ENCODE peak calls at places on chromosomes 16 and 17, in ten cellular contexts. R is effector memory CD4-positive, alpha-beta T cell; I is lower lobe of right lung; Z is breast epithelium; P is stomach; W is heart right ventricle; A is lung; H is A549; X is CD4-positive, alpha-beta T cell; F is H9. O is an unnamed sample.

GRCh38 chr17:32625971-32626370 is 139.2 kb downstream of the CDK5R1 start:
- DNase-seq in R (no peak), I (no peak), Z (no peak), P (peak; percentile 28), W (no peak), A (no peak), H (no peak), X (no peak), F (no peak), O (no peak)

GRCh38 chr17:40517981-40518380 is 16.6 kb upstream of the TNS4 start:
- DNase-seq in R (no peak), I (no peak), Z (no peak), P (no peak), W (no peak), A (no peak), H (peak; percentile 30), X (no peak), F (no peak), O (no peak)

GRCh38 chr17:31517524-31517923 is 126.0 kb downstream of the RAB11FIP4 start:
- DNase-seq in R (no peak), I (no peak), Z (no peak), P (no peak), W (no peak), A (no peak), H (peak; percentile 34), X (no peak), F (peak; percentile 82), O (no peak)

GRCh38 chr16:46891910-46892309 is 7.7 kb downstream of the GPT2 start:
- DNase-seq in R (no peak), I (no peak), Z (no peak), P (no peak), W (no peak), A (no peak), H (no peak), X (no peak), F (no peak), O (no peak)

GRCh38 chr17:19752216-19753048 is 4.3 kb upstream of the ALDH3A1 start:
- DNase-seq in R (no peak), I (no peak), Z (no peak), P (no peak), W (no peak), A (no peak), H (peak; percentile 88), X (no peak), F (no peak), O (no peak)

GRCh38 chr16:57617604-57618111 is 10.8 kb upstream of the ADGRG1 start:
- DNase-seq in R (no peak), I (no peak), Z (no peak), P (peak; percentile 20), W (no peak), A (no peak), H (no peak), X (no peak), F (peak; percentile 15), O (no peak)

GRCh38 chr17:12229315-12229714 is 208.6 kb downstream of the MAP2K4 start:
- DNase-seq in R (no peak), I (no peak), Z (no peak), P (no peak), W (no peak), A (no peak), H (no peak), X (no peak), F (no peak), O (no peak)

GRCh38 chr17:58324409-58325288 is 3.9 kb downstream of the TSPOAP1 start:
- DNase-seq in R (no peak), I (peak; percentile 72), Z (peak; percentile 71), P (peak; percentile 69), W (no peak), A (no peak), H (no peak), X (no peak), F (no peak), O (no peak)

GRCh38 chr16:62870554-62870953 is 834.3 kb upstream of the CDH8 start:
- DNase-seq in R (no peak), I (no peak), Z (no peak), P (no peak), W (no peak), A (no peak), H (no peak), X (no peak), F (no peak), O (no peak)

GRCh38 chr17:78915872-78916632 is 9.1 kb downstream of the TIMP2 start:
- DNase-seq in R (no peak), I (peak; percentile 70), Z (no peak), P (peak; percentile 42), W (peak; percentile 58), A (peak; percentile 61), H (peak; percentile 74), X (no peak), F (no peak), O (peak; percentile 35)

GRCh38 chr17:50079334-50080095 is 15.6 kb upstream of the PDK2 start:
- DNase-seq in R (no peak), I (peak; percentile 65), Z (no peak), P (peak; percentile 71), W (no peak), A (no peak), H (peak; percentile 87), X (no peak), F (peak; percentile 86), O (no peak)

GRCh38 chr17:48561894-48562810 is 16.0 kb downstream of the HOXB4 start:
- DNase-seq in R (no peak), I (no peak), Z (no peak), P (no peak), W (no peak), A (no peak), H (no peak), X (no peak), F (no peak), O (no peak)

GRCh38 chr16:63361032-63361624 is 1324.9 kb upstream of the CDH8 start:
- DNase-seq in R (no peak), I (no peak), Z (no peak), P (no peak), W (no peak), A (no peak), H (peak; percentile 64), X (no peak), F (no peak), O (no peak)

GRCh38 chr16:17275076-17275732 is 195.6 kb downstream of the XYLT1 start:
- DNase-seq in R (no peak), I (no peak), Z (no peak), P (peak; percentile 68), W (no peak), A (no peak), H (peak; percentile 51), X (no peak), F (no peak), O (no peak)
- H3K27ac ChIP-seq in R (no peak overlapping the region), I (no peak overlapping the region), Z (peak overlapping the region; percentile 70), P (peak overlapping the region; percentile 86), W (no peak overlapping the region), A (no peak overlapping the region), H (peak overlapping the region; percentile 74), X (no peak overlapping the region), F (no peak overlapping the region), O (no peak overlapping the region)

GRCh38 chr17:885971-886571 is 93.5 kb downstream of the NXN start:
- DNase-seq in R (no peak), I (no peak), Z (no peak), P (peak; percentile 72), W (peak; percentile 69), A (no peak), H (no peak), X (no peak), F (no peak), O (no peak)
- H3K27ac ChIP-seq in R (no peak overlapping the region), I (no peak overlapping the region), Z (peak overlapping the region; percentile 53), P (peak overlapping the region; percentile 63), W (peak overlapping the region; percentile 77), A (no peak overlapping the region), H (no peak overlapping the region), X (no peak overlapping the region), F (no peak overlapping the region), O (no peak overlapping the region)

GRCh38 chr17:82408288-82408937 is 9.7 kb upstream of the HEXD start:
- DNase-seq in R (no peak), I (no peak), Z (no peak), P (no peak), W (no peak), A (no peak), H (no peak), X (no peak), F (no peak), O (no peak)

GRCh38 chr17:82407255-82407654 is 10.9 kb upstream of the HEXD start:
- DNase-seq in R (no peak), I (no peak), Z (no peak), P (peak; percentile 35), W (peak; percentile 61), A (no peak), H (peak; percentile 33), X (no peak), F (no peak), O (no peak)

GRCh38 chr17:82410014-82410716 is 8.0 kb upstream of the HEXD start:
- DNase-seq in R (no peak), I (no peak), Z (no peak), P (no peak), W (no peak), A (no peak), H (no peak), X (no peak), F (no peak), O (no peak)

GRCh38 chr17:82411396-82412053 is 6.6 kb upstream of the HEXD start:
- DNase-seq in R (no peak), I (no peak), Z (no peak), P (no peak), W (no peak), A (no peak), H (no peak), X (no peak), F (no peak), O (no peak)

GRCh38 chr17:82408938-82409318 is 9.2 kb upstream of the HEXD start:
- DNase-seq in R (no peak), I (no peak), Z (no peak), P (no peak), W (no peak), A (no peak), H (no peak), X (no peak), F (no peak), O (no peak)
- H3K27ac ChIP-seq in R (no peak overlapping the region), I (no peak overlapping the region), Z (no peak overlapping the region), P (no peak overlapping the region), W (no peak overlapping the region), A (no peak overlapping the region), H (no peak overlapping the region), X (no peak overlapping the region), F (no peak overlapping the region), O (no peak overlapping the region)

GRCh38 chr17:34178047-34178446 is 77.0 kb upstream of the CCL2 start:
- DNase-seq in R (no peak), I (no peak), Z (no peak), P (no peak), W (no peak), A (no peak), H (no peak), X (no peak), F (peak; percentile 87), O (no peak)

GRCh38 chr17:34173221-34173620 is 81.9 kb upstream of the CCL2 start:
- DNase-seq in R (no peak), I (no peak), Z (no peak), P (no peak), W (no peak), A (no peak), H (no peak), X (no peak), F (no peak), O (no peak)

GRCh38 chr17:34182036-34182803 is 72.9 kb upstream of the CCL2 start:
- DNase-seq in R (no peak), I (no peak), Z (no peak), P (no peak), W (no peak), A (no peak), H (no peak), X (no peak), F (peak; percentile 20), O (no peak)

GRCh38 chr17:34176440-34176839 is 78.6 kb upstream of the CCL2 start:
- DNase-seq in R (no peak), I (no peak), Z (no peak), P (no peak), W (no peak), A (no peak), H (no peak), X (no peak), F (peak; percentile 13), O (no peak)

GRCh38 chr17:34177642-34178041 is 77.4 kb upstream of the CCL2 start:
- DNase-seq in R (no peak), I (no peak), Z (no peak), P (no peak), W (no peak), A (no peak), H (no peak), X (no peak), F (no peak), O (no peak)
- H3K27ac ChIP-seq in R (no peak overlapping the region), I (peak overlapping the region; percentile 61), Z (no peak overlapping the region), P (no peak overlapping the region), W (peak overlapping the region; percentile 62), A (no peak overlapping the region), H (no peak overlapping the region), X (no peak overlapping the region), F (no peak overlapping the region), O (no peak overlapping the region)